ENCODE peak calls at places on chromosome 20, in eight cellular contexts. C, Y, J, A, B, Z, Q and O are unnamed samples.

GRCh38 chr20:44098657-44099056 is 88.3 kb downstream of the JPH2 start:
- DNase-seq in Z (no peak), B (no peak), Q (no peak), Y (no peak), J (no peak), A (no peak), C (no peak), O (no peak)

GRCh38 chr20:18322551-18322950 is 34.2 kb downstream of the ZNF133 start:
- DNase-seq in B (no peak), C (no peak), Z (no peak), Q (no peak), J (no peak), Y (no peak), A (no peak), O (no peak)

GRCh38 chr20:1883986-1884385 is 11.2 kb upstream of the SIRPA start:
- DNase-seq in Y (no peak), A (no peak), Z (no peak), C (no peak), B (no peak), Q (no peak), J (peak), O (no peak)

GRCh38 chr20:1075564-1075963 is 42.8 kb upstream of the PSMF1 start:
- DNase-seq in Z (peak), C (no peak), Q (no peak), A (no peak), B (no peak), J (no peak), Y (no peak), O (no peak)

GRCh38 chr20:63815613-63815862 is 15.5 kb downstream of the ZBTB46 start:
- DNase-seq in Q (no peak), C (no peak), J (no peak), B (no peak), Y (no peak), A (no peak), Z (no peak), O (no peak)

GRCh38 chr20:10322073-10323012 is 103.7 kb downstream of the SNAP25 start:
- DNase-seq in Q (no peak), J (no peak), Z (no peak), A (no peak), B (no peak), C (no peak), Y (no peak), O (no peak)

GRCh38 chr20:6265204-6265904 is 142.5 kb upstream of the FERMT1 start:
- DNase-seq in A (peak), Y (no peak), J (peak), Q (no peak), Z (peak), B (no peak), C (no peak), O (no peak)

GRCh38 chr20:50242863-50243609 is 52.4 kb downstream of the CEBPB start:
- DNase-seq in B (no peak), C (no peak), A (no peak), Q (no peak), Y (no peak), J (no peak), Z (no peak), O (no peak)

GRCh38 chr20:35561671-35562070 is 19.8 kb downstream of the ERGIC3 start:
- DNase-seq in Q (no peak), Z (no peak), C (no peak), Y (no peak), J (no peak), B (no peak), A (no peak), O (no peak)

GRCh38 chr20:37296371-37296770 is 6.9 kb downstream of the MANBAL start:
- DNase-seq in B (no peak), A (peak), C (no peak), Z (no peak), Y (no peak), J (no peak), Q (no peak), O (no peak)

GRCh38 chr20:18596270-18596669 is 8.4 kb downstream of the DTD1 start:
- DNase-seq in C (no peak), Q (no peak), A (no peak), Y (no peak), Z (no peak), J (no peak), B (no peak), O (no peak)

GRCh38 chr20:62008643-62009183 is 57.0 kb downstream of the TAF4 start:
- DNase-seq in C (no peak), Y (no peak), Z (no peak), A (no peak), B (no peak), Q (no peak), J (no peak), O (no peak)

GRCh38 chr20:31770243-31770642 is 31.2 kb downstream of the TPX2 start:
- DNase-seq in Z (peak), A (no peak), B (no peak), C (no peak), Y (no peak), Q (no peak), J (no peak), O (no peak)

GRCh38 chr20:24998631-24999445 is 6.3 kb upstream of the APMAP start:
- DNase-seq in B (no peak), C (no peak), A (no peak), Y (no peak), J (no peak), Z (peak), Q (peak), O (no peak)

GRCh38 chr20:15882553-15882952 is 690.7 kb downstream of the KIF16B start:
- DNase-seq in Y (no peak), Q (no peak), Z (no peak), C (no peak), A (no peak), J (no peak), B (no peak), O (no peak)

GRCh38 chr20:2093200-2093781 is 8.3 kb upstream of the STK35 start:
- DNase-seq in C (no peak), J (no peak), Q (no peak), Z (peak), A (peak), Y (no peak), B (no peak), O (no peak)

GRCh38 chr20:46346770-46347169 is 38.5 kb upstream of the CDH22 start:
- DNase-seq in Q (no peak), Z (no peak), A (no peak), Y (no peak), C (no peak), B (no peak), J (no peak), O (no peak)

GRCh38 chr20:40304119-40304518 is 384.9 kb downstream of the MAFB start:
- DNase-seq in Y (no peak), Z (no peak), B (no peak), C (no peak), J (no peak), Q (no peak), A (no peak), O (no peak)